ENCODE peak calls at places on chromosome 20, in six cellular contexts. X is IMR-90, M is H1, P is neuronal stem cell, D is H9, U is trophoblast cell. R is an unnamed sample.

GRCh38 chr20:51725584-51726176 is 42.5 kb downstream of the ATP9A start:
- DNase-seq in X (no peak), M (no peak), P (no peak), D (no peak), U (peak; percentile 54), R (no peak)

GRCh38 chr20:237479-237878 is 10.4 kb downstream of the DEFB129 start:
- DNase-seq in X (peak; percentile 5), M (no peak), P (no peak), D (no peak), U (no peak), R (no peak)

GRCh38 chr20:52105045-52105572 is 86.5 kb downstream of the ZFP64 start:
- DNase-seq in X (peak; percentile 26), M (no peak), P (peak; percentile 40), D (peak; percentile 88), U (no peak), R (peak; percentile 54)

GRCh38 chr20:11861479-11861878 is 56.2 kb upstream of the BTBD3 start:
- DNase-seq in X (no peak), M (no peak), P (no peak), D (no peak), U (no peak), R (no peak)

GRCh38 chr20:11511816-11512215 is 405.9 kb upstream of the BTBD3 start:
- DNase-seq in X (no peak), M (no peak), P (no peak), D (no peak), U (no peak), R (no peak)

GRCh38 chr20:46484954-46485353 is 28.4 kb downstream of the ZNF334 start:
- DNase-seq in X (no peak), M (no peak), P (no peak), D (no peak), U (no peak), R (no peak)

GRCh38 chr20:49657118-49657901 is 56.4 kb downstream of the B4GALT5 start:
- DNase-seq in X (peak; percentile 84), M (no peak), P (no peak), D (no peak), U (no peak), R (no peak)

GRCh38 chr20:47561603-47562583 is 60.2 kb downstream of the NCOA3 start:
- DNase-seq in X (no peak), M (no peak), P (no peak), D (no peak), U (no peak), R (no peak)

GRCh38 chr20:62739581-62740285 is 31.1 kb downstream of the NTSR1 start:
- DNase-seq in X (no peak), M (no peak), P (no peak), D (no peak), U (no peak), R (no peak)

GRCh38 chr20:32575227-32575581 is 9.9 kb downstream of the NOL4L start:
- DNase-seq in X (no peak), M (no peak), P (no peak), D (no peak), U (no peak), R (no peak)

GRCh38 chr20:5433352-5433751 is 116.6 kb upstream of the PROKR2 start:
- DNase-seq in X (no peak), M (no peak), P (no peak), D (no peak), U (no peak), R (no peak)

GRCh38 chr20:39282619-39283092 is 320.5 kb downstream of the DHX35 start:
- DNase-seq in X (no peak), M (no peak), P (no peak), D (peak; percentile 81), U (no peak), R (no peak)

GRCh38 chr20:64101731-64102621 is 5.4 kb downstream of the NPBWR2 start:
- DNase-seq in X (no peak), M (no peak), P (peak; percentile 74), D (peak; percentile 74), U (no peak), R (no peak)

GRCh38 chr20:8156603-8157079 is 24.6 kb downstream of the PLCB1 start:
- DNase-seq in X (peak; percentile 59), M (no peak), P (no peak), D (no peak), U (no peak), R (peak; percentile 63)

GRCh38 chr20:47610945-47611250 is 109.2 kb downstream of the NCOA3 start:
- DNase-seq in X (no peak), M (no peak), P (no peak), D (no peak), U (no peak), R (no peak)

GRCh38 chr20:45067087-45067486 is 33.8 kb downstream of the KCNS1 start:
- DNase-seq in X (no peak), M (no peak), P (no peak), D (no peak), U (peak; percentile 75), R (no peak)

GRCh38 chr20:5073154-5074049 is 46.4 kb downstream of the PCNA start:
- DNase-seq in X (peak; percentile 22), M (no peak), P (no peak), D (peak; percentile 40), U (no peak), R (peak; percentile 22)

GRCh38 chr20:20877079-20877478 is 164.6 kb upstream of the RALGAPA2 start:
- DNase-seq in X (no peak), M (no peak), P (no peak), D (no peak), U (no peak), R (no peak)

GRCh38 chr20:37376791-37377190 is 30.9 kb downstream of the SRC start:
- DNase-seq in X (no peak), M (no peak), P (no peak), D (no peak), U (no peak), R (no peak)

GRCh38 chr20:37376324-37376723 is 30.4 kb downstream of the SRC start:
- DNase-seq in X (no peak), M (no peak), P (no peak), D (no peak), U (no peak), R (no peak)

GRCh38 chr20:37378785-37379598 is 33.1 kb downstream of the SRC start:
- DNase-seq in X (peak; percentile 67), M (no peak), P (no peak), D (no peak), U (no peak), R (peak; percentile 20)

GRCh38 chr20:37378420-37378784 is 32.5 kb downstream of the SRC start:
- DNase-seq in X (no peak), M (no peak), P (no peak), D (no peak), U (no peak), R (no peak)

DNA sequence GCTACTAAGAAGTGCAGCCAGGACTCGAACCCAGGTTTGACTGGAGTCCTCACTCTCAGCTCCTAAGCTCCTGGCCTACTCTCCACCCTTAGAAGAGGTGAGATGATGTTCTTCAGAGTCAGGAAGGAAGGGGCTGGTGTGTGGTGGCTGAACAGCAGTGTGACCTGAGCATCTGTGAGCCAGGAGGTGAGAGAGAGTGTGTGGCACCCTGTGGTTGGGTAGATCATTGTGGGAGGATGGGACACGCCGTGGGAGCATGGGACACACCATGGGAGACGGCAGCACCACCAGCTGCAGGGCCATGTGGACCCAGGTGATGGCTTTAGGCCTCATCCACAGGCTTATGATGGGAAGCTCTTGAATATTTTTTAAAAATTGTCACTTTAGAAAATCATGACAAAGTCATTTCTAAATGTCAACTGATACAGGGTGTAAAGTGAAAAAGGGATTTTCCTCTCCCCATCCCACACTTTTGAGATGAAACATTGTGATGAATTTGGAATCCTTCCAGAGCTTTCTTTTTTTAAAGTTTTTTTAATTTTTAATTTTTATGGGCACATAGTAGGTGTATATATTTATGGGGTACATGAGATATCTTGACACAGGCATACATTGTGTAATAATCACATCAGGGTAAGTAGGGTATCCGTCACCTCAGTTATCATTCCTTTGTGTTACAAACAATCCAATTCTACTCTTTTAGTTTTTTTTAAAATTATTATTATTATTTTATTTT is 31.6 kb downstream of the SRC start:
- DNase-seq in X (no peak), M (no peak), P (no peak), D (no peak), U (no peak), R (no peak)
- H4K91ac ChIP-seq in X (no peak overlapping the region), M (no peak overlapping the region), P (no peak overlapping the region), D (no peak overlapping the region), U (no peak overlapping the region), R (no peak overlapping the region)

GRCh38 chr20:36606171-36607116 is 865 bp downstream of the RAB5IF start:
- DNase-seq in X (peak; percentile 21), M (no peak), P (no peak), D (no peak), U (no peak), R (peak; percentile 58)

GRCh38 chr20:36611625-36612024 is 6.0 kb downstream of the RAB5IF start:
- DNase-seq in X (no peak), M (no peak), P (no peak), D (no peak), U (no peak), R (no peak)

GRCh38 chr20:36605309-36606170 is at the start of gene RAB5IF:
- DNase-seq in X (peak; percentile 98), M (peak; percentile 99), P (peak; percentile 99), D (peak; percentile 99), U (peak; percentile 99), R (peak; percentile 98)

GRCh38 chr20:36604952-36605308 is 649 bp upstream of the RAB5IF start:
- DNase-seq in X (no peak), M (no peak), P (no peak), D (no peak), U (no peak), R (no peak)

GRCh38 chr20:36607586-36608387 is 2.2 kb downstream of the RAB5IF start:
- DNase-seq in X (no peak), M (no peak), P (no peak), D (no peak), U (peak; percentile 86), R (no peak)
- H4K8ac ChIP-seq in X (no peak overlapping the region), M (no peak overlapping the region), P (no peak overlapping the region), D (no peak overlapping the region), U (no peak overlapping the region), R (no peak overlapping the region)

DNA sequence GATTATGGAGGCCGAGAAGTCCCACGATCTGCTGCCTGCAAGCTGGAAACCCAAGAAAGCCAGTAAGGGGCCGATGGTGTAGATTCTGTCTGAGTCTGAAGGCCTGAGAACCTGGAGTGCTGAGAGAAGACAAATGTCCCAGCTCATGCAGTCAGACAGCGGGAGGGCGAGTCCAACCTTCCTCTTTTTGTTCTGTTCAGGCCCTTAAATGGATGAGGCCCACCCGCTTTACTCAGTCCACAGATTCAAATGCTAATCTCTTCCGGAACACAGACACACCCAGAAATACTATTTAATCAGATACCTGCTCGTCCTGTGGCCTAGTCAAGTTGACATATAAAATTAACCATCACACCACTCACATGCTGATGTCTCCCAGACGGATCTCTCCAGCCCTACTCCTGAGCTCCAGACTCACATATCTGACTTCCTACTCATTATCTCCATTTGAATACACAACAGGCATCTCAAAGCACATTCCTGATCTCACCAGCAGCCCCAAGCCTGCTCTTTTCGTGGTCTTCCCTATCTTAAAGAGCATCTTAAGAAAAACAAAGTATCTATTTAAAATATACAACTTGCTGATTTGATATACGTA is 26.7 kb upstream of the SRC start:
- DNase-seq in X (peak; percentile 66), M (no peak), P (peak; percentile 43), D (no peak), U (no peak), R (peak; percentile 89)
- H2BK5ac ChIP-seq in X (peak overlapping the region; percentile 24), M (peak overlapping the region; percentile 35), P (no peak overlapping the region), D (no peak overlapping the region), U (peak overlapping the region; percentile 100), R (no peak overlapping the region)

DNA sequence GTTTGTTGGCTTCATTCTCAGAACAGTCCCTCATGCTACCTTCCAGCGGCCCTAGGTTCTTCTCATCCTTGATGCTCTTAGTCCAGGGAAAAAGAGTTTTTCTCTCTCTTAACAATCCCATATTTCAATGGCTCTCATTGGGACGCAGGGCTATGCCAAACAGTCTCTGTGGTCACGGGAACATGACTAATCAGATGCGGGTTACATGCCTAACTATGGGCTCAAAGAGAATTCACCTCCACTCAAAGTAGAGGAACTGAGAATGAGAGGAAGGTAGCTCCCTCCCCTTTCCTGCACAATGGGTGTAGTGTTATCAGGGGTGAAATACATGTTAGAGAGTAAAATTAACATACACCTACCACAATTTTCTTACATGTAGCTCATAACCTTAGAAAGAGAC is 18.1 kb upstream of the ATRN start:
- DNase-seq in X (no peak), M (no peak), P (no peak), D (no peak), U (peak; percentile 58), R (no peak)
- H4K91ac ChIP-seq in X (no peak overlapping the region), M (no peak overlapping the region), P (no peak overlapping the region), D (no peak overlapping the region), U (no peak overlapping the region), R (no peak overlapping the region)